ENCODE peak calls at places on chromosomes 1 and 21, in seven cellular contexts. L, E, A, B, Q, O and M are unnamed samples.

GRCh38 chr21:28636988-28637691 is 355.5 kb downstream of the LTN1 start:
- DNase-seq in L (peak), E (no peak), A (peak), B (peak), Q (no peak), O (no peak), M (no peak)

GRCh38 chr1:230978491-230979388 is at the start of the genes ARV1 and TTC13:
- DNase-seq in L (peak), E (peak), A (peak), B (peak), Q (peak), O (peak), M (peak)

GRCh38 chr1:54794401-54795099 is 6.6 kb downstream of the TTC22 start:
- DNase-seq in L (no peak), E (no peak), A (peak), B (peak), Q (no peak), O (no peak), M (no peak)

GRCh38 chr1:245875581-245876263 is 631.4 kb downstream of the SMYD3 start:
- DNase-seq in L (no peak), E (no peak), A (peak), B (no peak), Q (no peak), O (no peak), M (no peak)

GRCh38 chr1:40794048-40794447 is 10.5 kb downstream of the KCNQ4 start:
- DNase-seq in L (no peak), E (no peak), A (no peak), B (no peak), Q (no peak), O (no peak), M (no peak)

GRCh38 chr1:199174336-199174735 is 535.5 kb downstream of the PTPRC start:
- DNase-seq in L (no peak), E (no peak), A (no peak), B (no peak), Q (no peak), O (no peak), M (no peak)

GRCh38 chr1:39026947-39027507 is 877 bp downstream of the NDUFS5 start:
- DNase-seq in L (no peak), E (no peak), A (no peak), B (no peak), Q (no peak), O (no peak), M (no peak)

GRCh38 chr21:16624468-16625102 is 888.3 kb upstream of the CXADR start:
- DNase-seq in L (no peak), E (peak), A (no peak), B (no peak), Q (no peak), O (no peak), M (peak)

GRCh38 chr21:34076835-34077234 is 3.5 kb downstream of the MRPS6 start:
- DNase-seq in L (no peak), E (no peak), A (no peak), B (no peak), Q (no peak), O (no peak), M (no peak)

GRCh38 chr1:27993241-27993640 is 33.5 kb downstream of the XKR8 start:
- DNase-seq in L (no peak), E (no peak), A (no peak), B (no peak), Q (no peak), O (no peak), M (no peak)

GRCh38 chr1:162161921-162162550 is 92.5 kb downstream of the NOS1AP start:
- DNase-seq in L (no peak), E (no peak), A (peak), B (no peak), Q (no peak), O (no peak), M (no peak)

GRCh38 chr1:156655151-156655903 is 13.4 kb downstream of the BCAN start:
- DNase-seq in L (no peak), E (no peak), A (no peak), B (no peak), Q (no peak), O (no peak), M (no peak)

GRCh38 chr1:213389061-213389581 is 338.1 kb downstream of the RPS6KC1 start:
- DNase-seq in L (no peak), E (no peak), A (no peak), B (no peak), Q (peak), O (no peak), M (no peak)

GRCh38 chr1:93993731-93994130 is 84.5 kb upstream of the GCLM start:
- DNase-seq in L (no peak), E (no peak), A (peak), B (no peak), Q (no peak), O (no peak), M (no peak)

GRCh38 chr1:218665216-218665615 is 320.1 kb downstream of the TGFB2 start:
- DNase-seq in L (peak), E (no peak), A (peak), B (peak), Q (peak), O (no peak), M (no peak)

GRCh38 chr1:39105061-39105840 is 79.1 kb downstream of the NDUFS5 start:
- DNase-seq in L (no peak), E (no peak), A (peak), B (peak), Q (peak), O (peak), M (peak)

GRCh38 chr1:238254935-238255334 is 364.2 kb upstream of the ZP4 start:
- DNase-seq in L (no peak), E (no peak), A (no peak), B (no peak), Q (no peak), O (no peak), M (no peak)

GRCh38 chr1:37739222-37739621 is 25.7 kb downstream of the EPHA10 start:
- DNase-seq in L (no peak), E (no peak), A (no peak), B (peak), Q (no peak), O (no peak), M (no peak)

GRCh38 chr1:94727846-94728715 is 92.1 kb upstream of the SLC44A3 start:
- DNase-seq in L (peak), E (no peak), A (peak), B (no peak), Q (no peak), O (no peak), M (no peak)

GRCh38 chr21:14864211-14865021 is 200.4 kb downstream of the NRIP1 start:
- DNase-seq in L (no peak), E (peak), A (peak), B (peak), Q (peak), O (peak), M (no peak)

GRCh38 chr21:42381347-42381984 is 14.4 kb downstream of the TMPRSS3 start:
- DNase-seq in L (no peak), E (no peak), A (peak), B (peak), Q (no peak), O (no peak), M (peak)

GRCh38 chr1:205028954-205029353 is 14.1 kb upstream of the CNTN2 start:
- DNase-seq in L (no peak), E (no peak), A (no peak), B (no peak), Q (no peak), O (no peak), M (no peak)

GRCh38 chr1:236394905-236395779 is 1.1 kb downstream of the EDARADD start:
- DNase-seq in L (no peak), E (peak), A (peak), B (no peak), Q (no peak), O (peak), M (no peak)

GRCh38 chr1:179800481-179800880 is 57.4 kb downstream of the FAM163A start:
- DNase-seq in L (no peak), E (no peak), A (no peak), B (no peak), Q (no peak), O (no peak), M (no peak)

GRCh38 chr1:209989525-209989924 is 51.5 kb downstream of the SYT14 start:
- DNase-seq in L (no peak), E (peak), A (peak), B (peak), Q (no peak), O (no peak), M (peak)

GRCh38 chr1:88061830-88062177 is 622.3 kb upstream of the PKN2 start:
- DNase-seq in L (no peak), E (no peak), A (peak), B (no peak), Q (no peak), O (no peak), M (no peak)

GRCh38 chr21:17118638-17119384 is 394.0 kb upstream of the CXADR start:
- DNase-seq in L (no peak), E (no peak), A (no peak), B (no peak), Q (no peak), O (no peak), M (no peak)

GRCh38 chr1:227885135-227885647 is 62.5 kb downstream of the WNT9A start:
- DNase-seq in L (no peak), E (no peak), A (no peak), B (no peak), Q (no peak), O (peak), M (no peak)